ENCODE peak calls at places on chromosome 16, in four cellular contexts. Y is effector memory CD4-positive, alpha-beta T cell; A is CD4-positive, alpha-beta T cell; N is tibial artery. V is an unnamed sample. For H3K27me3 and H3K9me3, the result is how much of the 10 kb centered on the place peaks cover.

GRCh38 chr16:57028086-57028485 is 38.7 kb downstream of the NLRC5 start:
- DNase-seq in Y (no peak), A (no peak), N (no peak), V (no peak)

GRCh38 chr16:27795992-27796614 is 246.2 kb downstream of the KATNIP start:
- DNase-seq in Y (no peak), A (peak), N (no peak), V (peak)

GRCh38 chr16:58366247-58367031 is 25.8 kb upstream of the GINS3 start:
- DNase-seq in Y (no peak), A (no peak), N (no peak), V (no peak)

GRCh38 chr16:75320435-75320834 is 69.0 kb upstream of the BCAR1 start:
- DNase-seq in Y (no peak), A (no peak), N (no peak), V (no peak)

GRCh38 chr16:89917773-89918452 is 749 bp upstream of the MC1R start:
- DNase-seq in Y (peak), A (peak), N (peak), V (peak)

GRCh38 chr16:64751906-64752305 is 370.0 kb downstream of the CDH11 start:
- DNase-seq in Y (no peak), A (no peak), N (no peak), V (no peak)

GRCh38 chr16:3155181-3155580 is 20.4 kb downstream of the ZNF213 start:
- DNase-seq in Y (no peak), A (no peak), N (no peak), V (no peak)

GRCh38 chr16:82182237-82183003 is 12.4 kb upstream of the MPHOSPH6 start:
- DNase-seq in Y (no peak), A (no peak), N (no peak), V (no peak)

GRCh38 chr16:11235703-11235991 is 20.4 kb downstream of the SOCS1 start:
- DNase-seq in Y (no peak), A (no peak), N (no peak), V (no peak)

GRCh38 chr16:89530401-89531381 is 22.5 kb downstream of the SPG7 start:
- DNase-seq in Y (no peak), A (no peak), N (no peak), V (no peak)

GRCh38 chr16:4942481-4942880 is 5.5 kb upstream of the PPL start:
- DNase-seq in Y (no peak), A (no peak), N (no peak), V (no peak)

GRCh38 chr16:1201444-1201843 is 23.6 kb downstream of the TPSG1 start:
- DNase-seq in Y (no peak), A (no peak), N (no peak), V (no peak)
- H3K27me3 ChIP-seq in Y (under half), A (under half), N (under half), V (under half)

DNA sequence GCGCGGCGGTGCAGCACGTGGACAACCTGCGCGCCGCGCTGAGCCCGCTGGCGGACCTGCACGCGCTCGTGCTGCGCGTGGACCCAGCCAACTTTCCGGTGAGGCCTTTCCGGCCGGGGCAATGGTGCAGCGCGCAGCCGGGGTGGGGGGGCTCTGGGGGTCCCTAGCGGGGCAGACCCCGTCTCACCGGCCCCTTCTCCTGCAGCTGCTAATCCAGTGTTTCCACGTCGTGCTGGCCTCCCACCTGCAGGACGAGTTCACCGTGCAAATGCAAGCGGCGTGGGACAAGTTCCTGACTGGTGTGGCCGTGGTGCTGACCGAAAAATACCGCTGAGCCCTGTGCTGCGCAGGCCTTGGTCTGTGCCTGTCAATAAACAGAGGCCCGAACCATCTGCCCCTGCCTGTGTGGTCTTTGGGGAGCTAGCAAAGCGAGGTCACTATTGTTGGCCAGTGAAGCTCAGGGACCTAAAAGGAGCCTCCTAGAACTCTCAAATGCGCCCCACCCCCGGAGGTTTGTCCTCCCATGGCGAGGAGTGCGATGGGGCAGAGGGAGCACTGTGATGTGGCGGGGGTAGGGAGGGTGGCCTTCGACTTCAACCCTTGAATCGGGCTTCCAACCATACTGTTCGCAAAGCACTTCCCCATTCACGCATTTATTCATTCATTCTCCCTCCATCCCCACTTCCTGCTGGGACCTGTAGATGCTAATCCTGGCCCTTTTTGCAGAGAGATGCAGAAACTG is 768 bp downstream of the HBM start:
- DNase-seq in Y (no peak), A (no peak), N (no peak), V (no peak)
- H3K27ac ChIP-seq in Y (no peak), A (no peak), N (no peak), V (no peak)

DNA sequence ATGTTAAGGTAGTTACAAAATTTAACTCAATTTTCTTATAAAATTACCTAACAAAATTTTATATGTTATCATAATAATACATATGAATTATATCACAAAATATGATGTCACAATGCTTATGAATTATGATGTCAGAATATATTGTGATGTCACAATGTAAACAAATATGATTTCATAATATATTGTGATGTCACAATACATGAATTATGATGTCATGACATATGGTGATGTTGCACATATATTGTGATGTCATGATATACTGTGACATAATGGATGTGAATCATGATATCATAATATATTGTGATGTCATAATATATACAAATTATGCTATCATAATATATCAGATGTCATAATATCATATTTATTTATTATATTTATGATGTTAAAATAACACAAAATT is 1879.9 kb downstream of the TP53TG3F start:
- DNase-seq in Y (no peak), A (no peak), N (no peak), V (no peak)
- H3K9me3 ChIP-seq in Y (under half), A (under half), N (under half), V (under half)

GRCh38 chr16:86133847-86134375 is 234.9 kb downstream of the IRF8 start:
- DNase-seq in Y (no peak), A (no peak), N (no peak), V (no peak)

GRCh38 chr16:86126891-86127290 is 227.9 kb downstream of the IRF8 start:
- DNase-seq in Y (no peak), A (no peak), N (no peak), V (no peak)

GRCh38 chr16:86128246-86128645 is 229.3 kb downstream of the IRF8 start:
- DNase-seq in Y (no peak), A (no peak), N (no peak), V (no peak)

GRCh38 chr16:86134802-86135461 is 236.0 kb downstream of the IRF8 start:
- DNase-seq in Y (no peak), A (no peak), N (no peak), V (no peak)

GRCh38 chr16:86129541-86129940 is 230.6 kb downstream of the IRF8 start:
- DNase-seq in Y (no peak), A (no peak), N (no peak), V (no peak)
- H3K27me3 ChIP-seq in Y (under half), A (under half), N (under half), V (under half)

GRCh38 chr16:70470927-70471341 is 16.5 kb downstream of the FCSK start:
- DNase-seq in Y (no peak), A (no peak), N (no peak), V (no peak)
- H3K27ac ChIP-seq in Y (no peak), A (no peak), N (no peak), V (no peak)

GRCh38 chr16:35411156-35411555 is 1951.7 kb downstream of the TP53TG3F start:
- DNase-seq in Y (no peak), A (no peak), N (no peak), V (no peak)
- H3K9me3 ChIP-seq in Y (under half), A (under half), N (under half), V (under half)

DNA sequence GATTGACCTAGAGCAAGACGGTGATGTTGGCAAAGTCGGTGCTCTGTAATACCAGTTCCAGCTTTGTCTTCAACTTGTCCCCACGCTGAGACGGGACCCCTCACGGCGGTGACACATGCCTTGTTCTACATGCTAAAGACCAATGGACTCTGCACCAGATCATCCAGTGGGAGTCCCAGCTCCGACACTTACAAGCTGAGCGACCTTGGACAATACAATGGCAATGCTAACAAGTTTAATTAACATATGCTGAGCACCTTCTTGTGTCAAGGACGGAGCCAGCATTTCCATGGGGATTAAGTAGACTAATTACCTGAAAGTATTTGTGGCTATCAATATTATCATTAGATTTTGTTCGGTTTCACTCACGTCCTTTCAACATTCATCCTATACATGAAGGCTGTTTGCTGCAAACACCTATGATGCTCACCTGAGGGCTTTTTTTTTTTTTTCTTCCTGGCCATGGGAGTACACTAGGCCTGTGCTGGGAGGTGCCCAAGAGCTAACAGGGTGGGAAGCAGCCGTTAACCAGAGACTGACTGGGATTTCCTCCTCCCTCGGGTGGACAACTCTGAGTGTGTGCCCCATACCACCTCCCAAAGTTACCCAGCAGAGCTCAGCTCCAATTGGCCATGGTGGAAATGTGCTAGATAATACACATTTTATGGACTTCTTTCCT is 308.6 kb upstream of the ZFHX3 start:
- DNase-seq in Y (no peak), A (no peak), N (no peak), V (no peak)
- H3K27me3 ChIP-seq in Y (under half), A (under half), N (under half), V (under half)

GRCh38 chr16:15671530-15672117 is 21.6 kb downstream of the NDE1 start:
- DNase-seq in Y (no peak), A (no peak), N (no peak), V (no peak)
- H3K27ac ChIP-seq in Y (peak), A (peak), N (peak), V (peak)